ENCODE peak calls at places on chromosomes 5 and 9, in four cellular contexts. L, V, T and N are unnamed samples.

GRCh38 chr9:77575785-77576184 is 72.3 kb downstream of the GNA14 start:
- DNase-seq in V (no peak), T (peak; percentile 10), L (no peak), N (no peak)

GRCh38 chr9:109499061-109499630 is 1.0 kb upstream of the PTPN3 start:
- DNase-seq in L (no peak), V (no peak), T (no peak), N (no peak)

GRCh38 chr5:11973469-11973868 is 69.2 kb upstream of the CTNND2 start:
- DNase-seq in L (no peak), T (no peak), V (no peak), N (no peak)

GRCh38 chr9:131423171-131423581 is 29.3 kb downstream of the PRRC2B start:
- DNase-seq in V (no peak), T (peak; percentile 94), L (peak; percentile 60), N (peak; percentile 24)

GRCh38 chr5:158116965-158117364 is 258.0 kb upstream of the CLINT1 start:
- DNase-seq in T (no peak), V (no peak), L (no peak), N (no peak)

GRCh38 chr5:116585227-116585626 is 10.6 kb upstream of the SEMA6A start:
- DNase-seq in L (no peak), T (no peak), V (no peak), N (no peak)

GRCh38 chr9:133276001-133276884 is 1.2 kb upstream of the ABO start:
- DNase-seq in V (no peak), T (no peak), L (no peak), N (no peak)

GRCh38 chr9:128627127-128627715 is 29.4 kb downstream of the DYNC2I2 start:
- DNase-seq in L (no peak), T (no peak), V (no peak), N (no peak)

GRCh38 chr9:129852575-129852974 is 17.3 kb downstream of the USP20 start:
- DNase-seq in L (no peak), T (no peak), V (no peak), N (no peak)

GRCh38 chr9:109369285-109369684 is 48.4 kb upstream of the EPB41L4B start:
- DNase-seq in L (no peak), T (no peak), V (no peak), N (no peak)

GRCh38 chr9:98227883-98228282 is 27.6 kb downstream of the TBC1D2 start:
- DNase-seq in T (no peak), L (no peak), V (no peak), N (no peak)

GRCh38 chr5:179118756-179119414 is 58.7 kb downstream of the ZNF354C start:
- DNase-seq in T (no peak), L (peak; percentile 19), V (no peak), N (no peak)

GRCh38 chr9:124574534-124574933 is 67.3 kb upstream of the NR5A1 start:
- DNase-seq in V (no peak), T (no peak), L (no peak), N (no peak)

GRCh38 chr5:144189800-144190429 is 19.2 kb downstream of the KCTD16 start:
- DNase-seq in T (peak; percentile 94), L (no peak), V (peak; percentile 73), N (no peak)

GRCh38 chr9:134215709-134216448 is 51.5 kb upstream of the RNU6ATAC start:
- DNase-seq in T (no peak), V (no peak), L (no peak), N (no peak)

GRCh38 chr9:16830806-16831205 is 39.7 kb downstream of the BNC2 start:
- DNase-seq in T (no peak), L (no peak), V (no peak), N (no peak)

GRCh38 chr5:136182618-136183017 is 10.3 kb downstream of the SMIM32 start:
- DNase-seq in V (no peak), T (peak; percentile 35), L (no peak), N (no peak)

GRCh38 chr5:135426102-135427082 is 20.8 kb downstream of the DCANP1 start:
- DNase-seq in V (no peak), T (peak; percentile 25), L (no peak), N (no peak)

GRCh38 chr5:71663166-71663565 is 55.9 kb upstream of the CARTPT start:
- DNase-seq in T (no peak), L (no peak), V (no peak), N (no peak)

GRCh38 chr5:140270008-140270407 is 32.9 kb downstream of the PFDN1 start:
- DNase-seq in L (no peak), V (no peak), T (no peak), N (no peak)

GRCh38 chr9:89686134-89686533 is 81.3 kb downstream of the GADD45G start:
- DNase-seq in V (no peak), T (no peak), L (no peak), N (no peak)

GRCh38 chr5:137735531-137736284 is at the start of gene KLHL3:
- DNase-seq in V (peak; percentile 1), L (no peak), T (peak; percentile 51), N (peak; percentile 15)

GRCh38 chr9:99922711-99923030 is 16.2 kb downstream of the STX17 start:
- DNase-seq in T (no peak), L (no peak), V (no peak), N (no peak)

GRCh38 chr5:167769846-167770420 is 521.5 kb upstream of the WWC1 start:
- DNase-seq in L (no peak), V (no peak), T (no peak), N (no peak)

GRCh38 chr9:92671323-92671722 is 1.4 kb upstream of the IPPK start:
- DNase-seq in V (no peak), T (peak; percentile 79), L (peak; percentile 50), N (no peak)

GRCh38 chr5:43078956-43079355 is 38.8 kb upstream of the ANXA2R start:
- DNase-seq in L (no peak), T (peak; percentile 82), V (no peak), N (no peak)

GRCh38 chr5:139543423-139543991 is 17.6 kb upstream of the UBE2D2 start:
- DNase-seq in V (peak; percentile 8), T (peak; percentile 18), L (no peak), N (peak; percentile 66)

GRCh38 chr9:93668261-93668871 is 92.0 kb downstream of the PHF2 start:
- DNase-seq in L (peak; percentile 34), T (no peak), V (no peak), N (no peak)

GRCh38 chr9:4334439-4334838 is 34.6 kb upstream of the GLIS3 start:
- DNase-seq in T (peak; percentile 54), V (no peak), L (peak; percentile 80), N (no peak)

GRCh38 chr5:132760601-132761317 is 13.5 kb downstream of the CCNI2 start:
- DNase-seq in V (no peak), T (no peak), L (peak; percentile 36), N (no peak)